ENCODE peak calls at places on chromosome 20, in eight cellular contexts. E is HepG2, D is breast epithelium, Z is Panc1, Y is transverse colon, G is stomach, J is GM12891, T is spleen. U is an unnamed sample.

GRCh38 chr20:47677314-47678129 is 107.8 kb downstream of the SULF2 start:
- DNase-seq in E (peak), D (peak), Z (peak), Y (peak), G (peak), J (peak), T (peak), U (peak)

GRCh38 chr20:25249198-25249931 is 1.5 kb downstream of the PYGB start:
- DNase-seq in E (no peak), D (peak), Z (no peak), Y (peak), G (no peak), J (no peak), T (no peak), U (no peak)

GRCh38 chr20:24768977-24769675 is 179.9 kb upstream of the CST7 start:
- DNase-seq in E (no peak), D (no peak), Z (no peak), Y (no peak), G (peak), J (no peak), T (peak), U (no peak)

GRCh38 chr20:60056345-60057122 is 98.3 kb downstream of the CDH26 start:
- DNase-seq in E (no peak), D (no peak), Z (no peak), Y (no peak), G (no peak), J (no peak), T (no peak), U (no peak)

GRCh38 chr20:54267510-54268003 is 59.7 kb downstream of the PFDN4 start:
- DNase-seq in E (peak), D (peak), Z (no peak), Y (no peak), G (peak), J (no peak), T (no peak), U (peak)

GRCh38 chr20:60224914-60225313 is 266.7 kb downstream of the CDH26 start:
- DNase-seq in E (peak), D (no peak), Z (no peak), Y (no peak), G (no peak), J (no peak), T (no peak), U (peak)

GRCh38 chr20:38604873-38605303 is 3.3 kb downstream of the ARHGAP40 start:
- DNase-seq in E (peak), D (peak), Z (peak), Y (no peak), G (peak), J (no peak), T (no peak), U (no peak)

GRCh38 chr20:50540620-50541605 is 30.7 kb downstream of the PTPN1 start:
- DNase-seq in E (peak), D (no peak), Z (no peak), Y (no peak), G (no peak), J (no peak), T (no peak), U (peak)

GRCh38 chr20:48612335-48612734 is 215.5 kb downstream of the PREX1 start:
- DNase-seq in E (no peak), D (no peak), Z (no peak), Y (no peak), G (no peak), J (no peak), T (no peak), U (no peak)

GRCh38 chr20:63065911-63066310 is 59.1 kb upstream of the BHLHE23 start:
- DNase-seq in E (no peak), D (no peak), Z (no peak), Y (no peak), G (no peak), J (no peak), T (peak), U (no peak)

GRCh38 chr20:14845199-14846160 is 508.1 kb upstream of the FLRT3 start:
- DNase-seq in E (no peak), D (no peak), Z (no peak), Y (no peak), G (no peak), J (no peak), T (no peak), U (no peak)

GRCh38 chr20:54208492-54209044 is 681 bp downstream of the PFDN4 start:
- DNase-seq in E (peak), D (no peak), Z (no peak), Y (no peak), G (no peak), J (no peak), T (no peak), U (peak)

GRCh38 chr20:5784735-5785134 is 34.5 kb downstream of the SHLD1 start:
- DNase-seq in E (no peak), D (no peak), Z (no peak), Y (peak), G (no peak), J (no peak), T (no peak), U (no peak)

GRCh38 chr20:49948809-49949507 is 12.8 kb downstream of the RNF114 start:
- DNase-seq in E (peak), D (no peak), Z (no peak), Y (no peak), G (no peak), J (no peak), T (no peak), U (no peak)

GRCh38 chr20:55882922-55883321 is 122.4 kb downstream of the CBLN4 start:
- DNase-seq in E (no peak), D (no peak), Z (no peak), Y (peak), G (no peak), J (no peak), T (no peak), U (no peak)

GRCh38 chr20:61570796-61571195 is 318.7 kb downstream of the CDH4 start:
- DNase-seq in E (no peak), D (no peak), Z (no peak), Y (no peak), G (no peak), J (no peak), T (peak), U (no peak)

GRCh38 chr20:62739581-62740285 is 31.1 kb downstream of the NTSR1 start:
- DNase-seq in E (no peak), D (no peak), Z (peak), Y (peak), G (no peak), J (no peak), T (peak), U (no peak)

DNA sequence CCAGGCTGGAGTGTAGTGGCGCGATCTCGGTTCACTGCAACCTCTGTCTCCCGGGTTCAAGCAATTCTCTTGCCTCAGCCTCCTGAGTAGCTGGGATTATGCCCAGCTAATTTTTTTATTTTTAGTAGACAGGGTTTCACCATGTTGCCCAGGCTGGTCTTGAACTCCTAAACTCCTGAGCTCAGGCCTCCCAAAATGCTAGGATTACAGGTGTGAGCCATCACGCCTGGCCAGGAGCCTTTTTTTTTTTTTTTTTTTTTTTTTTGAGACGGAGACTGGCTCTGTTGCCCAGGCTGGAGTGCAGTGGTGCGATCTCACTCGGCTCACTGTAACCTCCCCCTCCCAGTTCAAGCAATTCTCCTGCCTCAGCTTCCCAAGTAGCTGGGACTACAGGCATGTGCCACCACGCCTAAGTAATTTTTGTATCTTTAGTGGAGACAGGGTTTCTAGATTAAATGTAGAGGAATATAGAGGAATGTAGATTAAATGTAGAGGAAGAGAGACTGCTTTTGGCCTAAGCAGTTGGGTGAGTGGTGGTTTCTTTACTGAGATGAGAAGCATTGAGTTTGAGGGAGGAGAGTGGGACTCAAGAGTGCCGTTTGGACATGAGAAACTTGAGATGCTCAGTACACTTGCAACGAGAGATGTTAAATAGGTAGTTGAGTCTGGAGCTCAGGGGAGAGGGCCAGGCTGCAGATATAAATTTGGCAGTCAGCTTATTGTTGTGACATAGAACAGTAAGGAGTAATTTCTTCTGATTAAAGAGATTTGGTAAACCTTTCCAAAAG is 16.7 kb downstream of the VAPB start:
- DNase-seq in E (no peak), D (no peak), Z (no peak), Y (no peak), G (no peak), J (no peak), T (no peak), U (peak)
- TF ChIP-seq POLR2AphosphoS5 in E (no peak), D (no peak), Z (no peak), Y (no peak), G (no peak), J (no peak), T (no peak), U (no peak)

DNA sequence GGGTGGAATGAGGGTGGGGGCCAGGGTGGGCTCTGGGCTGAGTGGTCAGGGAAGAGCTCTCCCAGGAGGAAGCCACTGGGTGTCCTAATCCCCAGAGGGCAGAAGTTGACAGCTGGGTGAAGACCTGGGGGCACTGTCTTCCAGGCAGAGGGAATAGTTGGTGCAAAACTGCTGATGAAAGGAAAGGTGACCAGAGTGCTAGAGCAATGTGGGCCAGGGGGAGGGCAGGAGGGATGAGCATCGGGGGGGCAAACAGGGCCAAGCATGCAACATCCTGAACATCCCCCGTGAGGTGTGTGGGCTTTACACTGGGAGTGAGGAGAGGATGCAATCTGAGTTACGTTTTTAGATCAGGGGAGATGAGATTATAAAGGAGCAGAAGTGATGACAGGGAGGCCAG is 97.8 kb downstream of the NOL4L start:
- DNase-seq in E (no peak), D (no peak), Z (no peak), Y (no peak), G (no peak), J (no peak), T (peak), U (no peak)
- TF ChIP-seq POLR2AphosphoS5 in E (no peak), D (no peak), Z (no peak), Y (no peak), G (no peak), J (no peak), T (no peak), U (no peak)

GRCh38 chr20:36097751-36098151 is 56.8 kb upstream of the EPB41L1 start:
- DNase-seq in E (no peak), D (no peak), Z (no peak), Y (peak), G (peak), J (no peak), T (no peak), U (peak)
- TF ChIP-seq POLR2AphosphoS5 in E (no peak), D (no peak), Z (no peak), Y (no peak), G (no peak), J (no peak), T (no peak), U (peak)

GRCh38 chr20:3818155-3819151 is 1.9 kb upstream of the AP5S1 start:
- DNase-seq in E (peak), D (peak), Z (peak), Y (peak), G (peak), J (no peak), T (peak), U (peak)
- TF ChIP-seq POLR2AphosphoS5 in E (peak), D (no peak), Z (no peak), Y (no peak), G (no peak), J (no peak), T (peak), U (no peak)

GRCh38 chr20:12975833-12976608 is 32.8 kb upstream of the SPTLC3 start:
- DNase-seq in E (no peak), D (no peak), Z (no peak), Y (no peak), G (no peak), J (no peak), T (no peak), U (no peak)

GRCh38 chr20:12978613-12979495 is 29.9 kb upstream of the SPTLC3 start:
- DNase-seq in E (peak), D (no peak), Z (no peak), Y (no peak), G (no peak), J (no peak), T (no peak), U (no peak)

GRCh38 chr20:12977634-12978394 is 31.0 kb upstream of the SPTLC3 start:
- DNase-seq in E (peak), D (no peak), Z (no peak), Y (no peak), G (no peak), J (no peak), T (no peak), U (no peak)

GRCh38 chr20:12982098-12982497 is 26.7 kb upstream of the SPTLC3 start:
- DNase-seq in E (no peak), D (no peak), Z (no peak), Y (no peak), G (no peak), J (no peak), T (no peak), U (no peak)

DNA sequence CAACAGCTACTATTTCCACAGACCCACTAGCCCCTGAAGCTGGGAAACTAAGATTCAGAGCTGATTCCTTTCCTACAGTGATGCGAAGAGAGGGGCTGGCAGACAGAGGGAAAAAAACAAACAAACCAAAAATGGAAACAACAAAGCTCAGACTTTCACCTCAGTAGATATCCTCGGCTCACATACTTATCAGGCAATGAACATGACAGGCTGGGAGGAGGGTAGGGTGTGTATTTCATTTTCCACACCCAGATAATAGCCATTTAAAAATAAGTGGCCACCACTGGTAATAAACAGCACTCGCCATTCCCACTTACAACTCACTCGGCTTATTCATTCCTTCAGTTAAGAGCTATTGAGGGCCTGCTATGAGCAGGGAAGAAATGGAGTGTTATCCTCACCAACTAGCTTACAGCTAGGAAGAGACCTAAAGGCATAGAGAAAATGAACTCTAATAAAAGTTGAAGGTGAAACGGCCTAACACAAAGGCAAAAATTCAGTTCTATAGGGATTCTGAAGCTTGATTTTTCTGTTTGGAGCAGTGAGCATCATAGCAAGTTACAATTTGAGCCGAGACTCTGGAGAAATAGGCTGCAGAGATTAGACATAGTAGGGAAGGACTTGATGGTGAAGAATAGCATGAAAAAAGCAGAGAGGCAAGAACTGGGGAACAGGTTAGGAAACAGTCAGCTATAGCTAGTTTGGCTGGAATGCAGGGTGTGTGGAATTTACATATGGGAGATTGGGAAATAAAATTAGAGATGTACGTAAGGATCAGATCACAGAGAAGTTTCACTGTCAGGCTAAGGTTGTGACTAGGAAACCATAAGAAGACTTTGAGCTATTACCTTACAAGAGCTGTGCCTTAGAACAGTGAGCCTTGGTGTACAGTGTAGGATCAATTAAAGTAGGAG is 31.8 kb upstream of the SPTLC3 start:
- DNase-seq in E (peak), D (no peak), Z (no peak), Y (no peak), G (no peak), J (no peak), T (no peak), U (no peak)
- TF ChIP-seq POLR2AphosphoS5 in E (peak), D (no peak), Z (no peak), Y (no peak), G (no peak), J (no peak), T (no peak), U (no peak)

GRCh38 chr20:33686008-33686983 is at the start of gene E2F1:
- DNase-seq in E (peak), D (peak), Z (peak), Y (peak), G (peak), J (peak), T (peak), U (peak)
- TF ChIP-seq POLR2AphosphoS5 in E (peak), D (no peak), Z (peak), Y (peak), G (no peak), J (no peak), T (peak), U (no peak)

GRCh38 chr20:32681175-32682084 is 7.7 kb upstream of the C20orf203 start:
- DNase-seq in E (no peak), D (no peak), Z (no peak), Y (no peak), G (no peak), J (no peak), T (no peak), U (peak)
- TF ChIP-seq POLR2AphosphoS5 in E (no peak), D (no peak), Z (no peak), Y (no peak), G (no peak), J (no peak), T (peak), U (no peak)

GRCh38 chr20:44966030-44966961 is at the start of gene STK4:
- DNase-seq in E (peak), D (peak), Z (peak), Y (peak), G (peak), J (peak), T (peak), U (peak)
- TF ChIP-seq POLR2AphosphoS5 in E (peak), D (peak), Z (peak), Y (peak), G (peak), J (peak), T (peak), U (peak)